ENCODE peak calls at places on chromosome 2, in six cellular contexts. One of them, this sample, is unnamed.
A peak's percentile ranks its signal among the peaks of the same experiment; 100 is the strongest.

GRCh38 chr2:48428449-48428848 is 101.5 kb upstream of the STON1 start:
- DNase-seq in GM23248: no peak
- DNase-seq in A549: no peak
- DNase-seq in PC-9: no peak
- DNase-seq in HCT116: no peak
- DNase-seq in neuronal stem cell: no peak
- DNase-seq in this sample: no peak

GRCh38 chr2:218000137-218000536 is 2.7 kb downstream of the TNS1 start:
- DNase-seq in GM23248: peak; percentile 96
- DNase-seq in A549: no peak
- DNase-seq in PC-9: no peak
- DNase-seq in HCT116: no peak
- DNase-seq in neuronal stem cell: no peak
- DNase-seq in this sample: peak; percentile 86

GRCh38 chr2:105129722-105130232 is 91.9 kb downstream of the MRPS9 start:
- DNase-seq in GM23248: no peak
- DNase-seq in A549: no peak
- DNase-seq in PC-9: no peak
- DNase-seq in HCT116: no peak
- DNase-seq in neuronal stem cell: no peak
- DNase-seq in this sample: no peak

GRCh38 chr2:216777637-216778273 is 82.1 kb downstream of the TNP1 start:
- DNase-seq in GM23248: peak; percentile 83
- DNase-seq in A549: peak; percentile 80
- DNase-seq in PC-9: peak; percentile 57
- DNase-seq in HCT116: peak; percentile 84
- DNase-seq in neuronal stem cell: peak; percentile 43
- DNase-seq in this sample: peak; percentile 49

GRCh38 chr2:60838481-60838880 is 42.9 kb upstream of the REL start:
- DNase-seq in GM23248: no peak
- DNase-seq in A549: no peak
- DNase-seq in PC-9: no peak
- DNase-seq in HCT116: no peak
- DNase-seq in neuronal stem cell: no peak
- DNase-seq in this sample: no peak

GRCh38 chr2:222950886-222951285 is 90.0 kb downstream of the ACSL3 start:
- DNase-seq in GM23248: peak; percentile 85
- DNase-seq in A549: no peak
- DNase-seq in PC-9: no peak
- DNase-seq in HCT116: no peak
- DNase-seq in neuronal stem cell: no peak
- DNase-seq in this sample: peak; percentile 94

GRCh38 chr2:61184263-61184662 is 22.3 kb downstream of the C2orf74 start:
- DNase-seq in GM23248: no peak
- DNase-seq in A549: no peak
- DNase-seq in PC-9: no peak
- DNase-seq in HCT116: no peak
- DNase-seq in neuronal stem cell: no peak
- DNase-seq in this sample: no peak

GRCh38 chr2:149065236-149065635 is 26.7 kb downstream of the LYPD6B start:
- DNase-seq in GM23248: peak; percentile 42
- DNase-seq in A549: no peak
- DNase-seq in PC-9: no peak
- DNase-seq in HCT116: no peak
- DNase-seq in neuronal stem cell: no peak
- DNase-seq in this sample: peak; percentile 56

GRCh38 chr2:215677466-215677865 is 241.6 kb upstream of the FN1 start:
- DNase-seq in GM23248: no peak
- DNase-seq in A549: no peak
- DNase-seq in PC-9: no peak
- DNase-seq in HCT116: no peak
- DNase-seq in neuronal stem cell: no peak
- DNase-seq in this sample: peak; percentile 67

GRCh38 chr2:108268001-108268400 is 20.7 kb upstream of the SULT1C2 start:
- DNase-seq in GM23248: peak; percentile 93
- DNase-seq in A549: peak; percentile 28
- DNase-seq in PC-9: peak; percentile 60
- DNase-seq in HCT116: no peak
- DNase-seq in neuronal stem cell: no peak
- DNase-seq in this sample: peak; percentile 74

GRCh38 chr2:15547100-15547499 is 14.0 kb downstream of the NBAS start:
- DNase-seq in GM23248: peak; percentile 24
- DNase-seq in A549: no peak
- DNase-seq in PC-9: no peak
- DNase-seq in HCT116: no peak
- DNase-seq in neuronal stem cell: no peak
- DNase-seq in this sample: peak; percentile 39

GRCh38 chr2:169775765-169776482 is 22.7 kb upstream of the SSB start:
- DNase-seq in GM23248: peak; percentile 25
- DNase-seq in A549: no peak
- DNase-seq in PC-9: no peak
- DNase-seq in HCT116: no peak
- DNase-seq in neuronal stem cell: no peak
- DNase-seq in this sample: peak; percentile 33

GRCh38 chr2:28231110-28231621 is 161.5 kb upstream of the FOSL2 start:
- DNase-seq in GM23248: peak; percentile 78
- DNase-seq in A549: no peak
- DNase-seq in PC-9: no peak
- DNase-seq in HCT116: no peak
- DNase-seq in neuronal stem cell: no peak
- DNase-seq in this sample: peak; percentile 21

GRCh38 chr2:15725788-15726112 is 134.1 kb downstream of the DDX1 start:
- DNase-seq in GM23248: no peak
- DNase-seq in A549: no peak
- DNase-seq in PC-9: no peak
- DNase-seq in HCT116: no peak
- DNase-seq in neuronal stem cell: no peak
- DNase-seq in this sample: no peak

GRCh38 chr2:182784777-182785176 is 68.7 kb downstream of the DNAJC10 start:
- DNase-seq in GM23248: peak; percentile 48
- DNase-seq in A549: no peak
- DNase-seq in PC-9: peak; percentile 46
- DNase-seq in HCT116: peak; percentile 28
- DNase-seq in neuronal stem cell: peak; percentile 33
- DNase-seq in this sample: peak; percentile 66

GRCh38 chr2:115427436-115427835 is 985.0 kb downstream of the DPP10 start:
- DNase-seq in GM23248: no peak
- DNase-seq in A549: no peak
- DNase-seq in PC-9: no peak
- DNase-seq in HCT116: no peak
- DNase-seq in neuronal stem cell: no peak
- DNase-seq in this sample: no peak

GRCh38 chr2:212288308-212288707 is 250.3 kb downstream of the ERBB4 start:
- DNase-seq in GM23248: no peak
- DNase-seq in A549: no peak
- DNase-seq in PC-9: no peak
- DNase-seq in HCT116: no peak
- DNase-seq in neuronal stem cell: no peak
- DNase-seq in this sample: no peak

GRCh38 chr2:36918307-36918706 is 48.0 kb downstream of the STRN start:
- DNase-seq in GM23248: peak; percentile 33
- DNase-seq in A549: no peak
- DNase-seq in PC-9: no peak
- DNase-seq in HCT116: no peak
- DNase-seq in neuronal stem cell: no peak
- DNase-seq in this sample: no peak

GRCh38 chr2:109098251-109098920 is 30.6 kb upstream of the SH3RF3 start:
- DNase-seq in GM23248: peak; percentile 27
- DNase-seq in A549: no peak
- DNase-seq in PC-9: no peak
- DNase-seq in HCT116: no peak
- DNase-seq in neuronal stem cell: no peak
- DNase-seq in this sample: peak; percentile 12

GRCh38 chr2:36889782-36890181 is 76.6 kb downstream of the STRN start:
- DNase-seq in GM23248: peak; percentile 97
- DNase-seq in A549: peak; percentile 89
- DNase-seq in PC-9: peak; percentile 98
- DNase-seq in HCT116: peak; percentile 36
- DNase-seq in neuronal stem cell: no peak
- DNase-seq in this sample: peak; percentile 96

GRCh38 chr2:19851116-19851515 is 50.7 kb downstream of the TTC32 start:
- DNase-seq in GM23248: no peak
- DNase-seq in A549: peak; percentile 47
- DNase-seq in PC-9: no peak
- DNase-seq in HCT116: no peak
- DNase-seq in neuronal stem cell: no peak
- DNase-seq in this sample: no peak

GRCh38 chr2:86235196-86235980 is 36.1 kb downstream of the MRPL35 start:
- DNase-seq in GM23248: no peak
- DNase-seq in A549: no peak
- DNase-seq in PC-9: no peak
- DNase-seq in HCT116: no peak
- DNase-seq in neuronal stem cell: peak; percentile 75
- DNase-seq in this sample: no peak

GRCh38 chr2:71536311-71536710 is 83.0 kb downstream of the DYSF start:
- DNase-seq in GM23248: peak; percentile 82
- DNase-seq in A549: no peak
- DNase-seq in PC-9: no peak
- DNase-seq in HCT116: no peak
- DNase-seq in neuronal stem cell: no peak
- DNase-seq in this sample: no peak

GRCh38 chr2:96507957-96508520 is 2.9 kb upstream of the NEURL3 start:
- DNase-seq in GM23248: peak; percentile 86
- DNase-seq in A549: peak; percentile 60
- DNase-seq in PC-9: peak; percentile 52
- DNase-seq in HCT116: peak; percentile 13
- DNase-seq in neuronal stem cell: peak; percentile 76
- DNase-seq in this sample: peak; percentile 28

GRCh38 chr2:145207884-145208283 is 688.0 kb upstream of the ZEB2 start:
- DNase-seq in GM23248: no peak
- DNase-seq in A549: no peak
- DNase-seq in PC-9: no peak
- DNase-seq in HCT116: no peak
- DNase-seq in neuronal stem cell: no peak
- DNase-seq in this sample: no peak

GRCh38 chr2:235566931-235567495 is 73.2 kb downstream of the AGAP1 start:
- DNase-seq in GM23248: no peak
- DNase-seq in A549: no peak
- DNase-seq in PC-9: no peak
- DNase-seq in HCT116: no peak
- DNase-seq in neuronal stem cell: no peak
- DNase-seq in this sample: no peak

GRCh38 chr2:237486819-237487448 is at the start of gene MLPH:
- DNase-seq in GM23248: peak; percentile 77
- DNase-seq in A549: peak; percentile 52
- DNase-seq in PC-9: peak; percentile 75
- DNase-seq in HCT116: no peak
- DNase-seq in neuronal stem cell: peak; percentile 29
- DNase-seq in this sample: peak; percentile 70

GRCh38 chr2:237487496-237487895 is 445 bp downstream of the MLPH start:
- DNase-seq in GM23248: no peak
- DNase-seq in A549: no peak
- DNase-seq in PC-9: peak; percentile 52
- DNase-seq in HCT116: no peak
- DNase-seq in neuronal stem cell: no peak
- DNase-seq in this sample: no peak

GRCh38 chr2:237485304-237485703 is 1.7 kb upstream of the MLPH start:
- DNase-seq in GM23248: peak; percentile 27
- DNase-seq in A549: no peak
- DNase-seq in PC-9: no peak
- DNase-seq in HCT116: no peak
- DNase-seq in neuronal stem cell: no peak
- DNase-seq in this sample: no peak

GRCh38 chr2:237485844-237486243 is 1.2 kb upstream of the MLPH start:
- DNase-seq in GM23248: no peak
- DNase-seq in A549: no peak
- DNase-seq in PC-9: peak; percentile 61
- DNase-seq in HCT116: no peak
- DNase-seq in neuronal stem cell: no peak
- DNase-seq in this sample: no peak

DNA sequence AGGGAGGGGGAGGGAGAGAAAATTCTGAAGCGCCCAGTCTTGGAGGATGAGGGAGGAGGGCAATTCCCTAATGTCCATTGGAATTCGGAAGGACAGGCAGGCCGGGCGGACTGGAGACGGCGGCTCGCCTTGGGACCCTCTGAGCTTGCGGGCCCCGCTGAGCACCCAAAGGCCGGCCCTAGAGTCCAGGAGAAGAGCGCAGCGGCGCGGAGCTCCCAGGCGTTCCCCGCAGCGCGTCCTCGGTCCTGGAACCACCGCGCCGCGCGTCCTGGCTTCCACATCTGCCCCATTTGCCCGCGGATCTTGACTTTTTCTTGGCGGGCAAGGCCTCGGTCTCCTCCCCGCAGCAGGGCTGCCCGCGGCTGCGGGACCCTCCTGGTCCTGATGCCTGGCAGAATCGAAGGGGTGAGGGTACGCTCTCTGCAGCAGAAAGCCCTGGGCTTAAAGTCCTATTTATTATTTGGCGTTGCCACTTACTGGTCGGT is 675 bp upstream of the MLPH start:
- DNase-seq in GM23248: peak; percentile 65
- DNase-seq in A549: no peak
- DNase-seq in PC-9: no peak
- DNase-seq in HCT116: no peak
- DNase-seq in neuronal stem cell: no peak
- DNase-seq in this sample: peak; percentile 24
- H3K4me2 ChIP-seq in GM23248: peak overlapping the region; percentile 87
- H3K4me2 ChIP-seq in A549: peak overlapping the region; percentile 76
- H3K4me2 ChIP-seq in PC-9: peak overlapping the region; percentile 99
- H3K4me2 ChIP-seq in HCT116: peak overlapping the region; percentile 90
- H3K4me2 ChIP-seq in neuronal stem cell: peak overlapping the region; percentile 86
- H3K4me2 ChIP-seq in this sample: peak overlapping the region; percentile 76

GRCh38 chr2:163859951-163860350 is 124.1 kb upstream of the FIGN start:
- DNase-seq in GM23248: no peak
- DNase-seq in A549: no peak
- DNase-seq in PC-9: no peak
- DNase-seq in HCT116: no peak
- DNase-seq in neuronal stem cell: no peak
- DNase-seq in this sample: no peak
- H3K4me2 ChIP-seq in GM23248: no peak overlapping the region
- H3K4me2 ChIP-seq in A549: peak overlapping the region; percentile 7
- H3K4me2 ChIP-seq in PC-9: no peak overlapping the region
- H3K4me2 ChIP-seq in HCT116: no peak overlapping the region
- H3K4me2 ChIP-seq in neuronal stem cell: no peak overlapping the region
- H3K4me2 ChIP-seq in this sample: peak overlapping the region; percentile 40

GRCh38 chr2:34705556-34706247 is 1106.6 kb upstream of the FAM98A start:
- DNase-seq in GM23248: no peak
- DNase-seq in A549: no peak
- DNase-seq in PC-9: no peak
- DNase-seq in HCT116: no peak
- DNase-seq in neuronal stem cell: no peak
- DNase-seq in this sample: no peak
- H3K4me2 ChIP-seq in GM23248: no peak overlapping the region
- H3K4me2 ChIP-seq in A549: peak overlapping the region; percentile 15
- H3K4me2 ChIP-seq in PC-9: no peak overlapping the region
- H3K4me2 ChIP-seq in HCT116: no peak overlapping the region
- H3K4me2 ChIP-seq in neuronal stem cell: no peak overlapping the region
- H3K4me2 ChIP-seq in this sample: no peak overlapping the region

GRCh38 chr2:7725132-7725849 is 808.1 kb downstream of the RNF144A start:
- DNase-seq in GM23248: peak; percentile 7
- DNase-seq in A549: no peak
- DNase-seq in PC-9: no peak
- DNase-seq in HCT116: no peak
- DNase-seq in neuronal stem cell: no peak
- DNase-seq in this sample: no peak
- H3K4me2 ChIP-seq in GM23248: no peak overlapping the region
- H3K4me2 ChIP-seq in A549: no peak overlapping the region
- H3K4me2 ChIP-seq in PC-9: no peak overlapping the region
- H3K4me2 ChIP-seq in HCT116: no peak overlapping the region
- H3K4me2 ChIP-seq in neuronal stem cell: no peak overlapping the region
- H3K4me2 ChIP-seq in this sample: no peak overlapping the region

GRCh38 chr2:40734797-40735196 is 282.9 kb upstream of the SLC8A1 start:
- DNase-seq in GM23248: peak; percentile 60
- DNase-seq in A549: no peak
- DNase-seq in PC-9: peak; percentile 53
- DNase-seq in HCT116: no peak
- DNase-seq in neuronal stem cell: no peak
- DNase-seq in this sample: peak; percentile 14
- H3K4me2 ChIP-seq in GM23248: peak overlapping the region; percentile 42
- H3K4me2 ChIP-seq in A549: no peak overlapping the region
- H3K4me2 ChIP-seq in PC-9: peak overlapping the region; percentile 2
- H3K4me2 ChIP-seq in HCT116: no peak overlapping the region
- H3K4me2 ChIP-seq in neuronal stem cell: no peak overlapping the region
- H3K4me2 ChIP-seq in this sample: no peak overlapping the region

This sample was measured in fibroblast of lung.